ENCODE peak calls at places on chromosomes 11 and 22, in nine cellular contexts. A, V, U, S, H, N, I, X and C are unnamed samples.

GRCh38 chr11:69650832-69651344 is 9.9 kb downstream of the CCND1 start:
- DNase-seq in A (peak; percentile 73), U (no peak), H (no peak), I (no peak), S (peak; percentile 40), N (no peak), X (no peak), V (no peak), C (no peak)

GRCh38 chr11:65320386-65321075 is 5.9 kb downstream of the CDC42EP2 start:
- DNase-seq in S (no peak), A (no peak), I (no peak), V (no peak), U (no peak), H (no peak), N (no peak), X (no peak), C (no peak)

GRCh38 chr11:61969838-61970452 is 2.5 kb upstream of the FTH1 start:
- DNase-seq in A (peak; percentile 73), I (no peak), U (no peak), N (no peak), V (no peak), S (no peak), H (no peak), X (peak; percentile 90), C (peak; percentile 73)

GRCh38 chr11:35389112-35389511 is 30.2 kb downstream of the SLC1A2 start:
- DNase-seq in S (no peak), V (peak; percentile 78), X (no peak), N (no peak), I (no peak), U (no peak), A (no peak), H (no peak), C (no peak)

GRCh38 chr11:20712912-20713311 is 43.5 kb downstream of the NELL1 start:
- DNase-seq in H (no peak), I (no peak), U (no peak), V (no peak), X (no peak), S (no peak), A (no peak), N (no peak), C (no peak)

GRCh38 chr11:102220728-102221467 is 96.4 kb upstream of the BIRC3 start:
- DNase-seq in N (no peak), A (no peak), S (no peak), V (no peak), I (no peak), U (no peak), H (no peak), X (no peak), C (no peak)

GRCh38 chr11:131248588-131248987 is 121.8 kb upstream of the NTM start:
- DNase-seq in A (no peak), U (no peak), I (no peak), H (no peak), N (no peak), S (no peak), V (no peak), X (no peak), C (no peak)

GRCh38 chr11:86551286-86551685 is 121.1 kb downstream of the ME3 start:
- DNase-seq in V (peak; percentile 67), I (no peak), X (peak; percentile 95), S (no peak), U (no peak), A (peak; percentile 29), H (peak; percentile 40), N (peak; percentile 82), C (peak; percentile 81)

GRCh38 chr11:869399-870126 is 26.9 kb downstream of the TSPAN4 start:
- DNase-seq in X (no peak), I (no peak), V (no peak), A (no peak), U (no peak), N (no peak), S (no peak), H (no peak), C (no peak)

GRCh38 chr11:870127-870413 is 27.4 kb downstream of the TSPAN4 start:
- DNase-seq in X (no peak), V (no peak), U (no peak), S (no peak), I (no peak), N (no peak), A (no peak), H (no peak), C (no peak)

GRCh38 chr11:871472-871871 is 28.8 kb downstream of the TSPAN4 start:
- DNase-seq in U (no peak), A (no peak), X (no peak), I (no peak), H (no peak), N (no peak), S (no peak), V (no peak), C (no peak)

GRCh38 chr11:868802-869201 is 26.1 kb downstream of the TSPAN4 start:
- DNase-seq in H (no peak), V (no peak), X (no peak), A (no peak), S (no peak), N (no peak), I (no peak), U (no peak), C (no peak)

DNA sequence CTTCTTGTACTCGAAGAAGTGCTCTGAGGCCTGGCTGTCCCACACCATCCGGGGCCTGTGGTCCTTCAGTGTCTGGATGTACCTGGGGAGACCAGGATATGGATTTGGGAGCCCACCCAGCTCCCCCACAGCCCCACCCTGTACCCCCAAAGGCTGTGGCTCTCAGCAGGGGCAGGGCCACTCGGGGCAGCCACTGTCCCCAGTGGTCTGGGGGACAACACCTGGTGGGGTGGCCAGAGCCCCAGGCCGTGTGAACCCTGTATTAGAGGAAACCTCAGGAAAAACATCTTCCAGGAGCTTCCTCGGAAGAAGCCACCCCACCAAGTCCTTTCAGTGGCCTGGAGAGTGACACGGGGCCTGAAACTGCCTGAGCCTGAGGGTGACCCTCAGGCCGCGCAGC is 27.8 kb downstream of the TSPAN4 start:
- DNase-seq in I (no peak), N (no peak), H (no peak), U (no peak), S (no peak), V (no peak), A (no peak), X (no peak), C (no peak)
- TF ChIP-seq CTCF in I (no peak), N (no peak), H (no peak), U (no peak), S (no peak), V (no peak), A (no peak), X (no peak), C (no peak)

GRCh38 chr11:47185305-47186075 is 744 bp downstream of the PACSIN3 start:
- DNase-seq in H (peak; percentile 86), U (peak; percentile 90), S (peak; percentile 84), X (peak; percentile 43), V (peak; percentile 75), A (peak; percentile 59), I (no peak), N (no peak), C (no peak)

GRCh38 chr11:47188262-47188661 is 2.0 kb upstream of the PACSIN3 start:
- DNase-seq in N (no peak), A (no peak), V (no peak), U (no peak), S (no peak), X (no peak), H (no peak), I (no peak), C (no peak)

GRCh38 chr11:47187723-47188122 is 1.5 kb upstream of the PACSIN3 start:
- DNase-seq in I (no peak), H (no peak), A (no peak), X (no peak), U (no peak), S (no peak), N (no peak), V (peak; percentile 19), C (no peak)

GRCh38 chr11:47186076-47186936 is at the start of gene PACSIN3:
- DNase-seq in I (no peak), U (peak; percentile 78), H (peak; percentile 43), X (peak; percentile 45), S (peak; percentile 70), A (peak; percentile 78), V (peak; percentile 44), N (no peak), C (no peak)

DNA sequence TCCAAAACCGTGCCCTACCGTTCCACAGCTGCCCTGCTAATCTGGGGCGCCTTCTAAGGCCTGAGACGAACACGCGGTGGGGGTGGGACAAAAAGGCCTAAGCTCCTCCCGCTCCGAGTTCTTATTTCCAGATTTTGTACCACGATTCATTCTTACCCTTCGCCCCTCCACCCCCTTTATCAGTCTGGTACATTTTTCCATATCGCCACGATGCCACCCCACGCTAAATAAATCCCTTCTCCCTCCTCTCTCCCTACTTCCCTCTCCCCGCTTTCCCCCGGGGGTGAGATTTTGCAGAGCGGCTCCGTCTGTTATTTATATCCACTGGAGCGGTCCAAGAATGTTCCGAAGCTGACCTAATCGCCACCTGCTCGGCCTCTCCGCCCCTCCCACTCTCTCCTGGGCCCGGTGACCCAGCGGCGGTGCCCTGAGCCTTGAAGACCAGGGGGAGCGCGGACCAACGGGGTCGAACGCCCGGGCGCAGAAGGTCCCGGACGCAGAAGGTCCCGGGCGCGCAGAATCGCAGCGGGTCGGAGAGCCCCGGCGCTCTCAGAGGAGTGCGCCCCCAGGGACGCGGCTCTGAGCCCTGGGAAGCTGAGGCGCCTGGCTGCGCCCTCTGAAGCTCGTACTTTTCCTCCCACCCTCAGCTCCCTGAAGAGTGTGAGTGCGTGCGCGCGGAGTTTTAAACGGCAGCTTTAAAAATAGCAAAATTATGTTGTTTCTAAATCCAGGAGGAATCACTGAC is 875 bp upstream of the PACSIN3 start:
- DNase-seq in N (no peak), A (peak; percentile 90), I (no peak), S (peak; percentile 67), U (peak; percentile 91), X (peak; percentile 44), V (peak; percentile 78), H (peak; percentile 85), C (no peak)
- H3K4me3 ChIP-seq in N (peak overlapping the region; percentile 71), A (peak overlapping the region; percentile 58), I (peak overlapping the region; percentile 30), S (peak overlapping the region; percentile 76), U (peak overlapping the region; percentile 83), X (peak overlapping the region; percentile 41), V (no peak overlapping the region), H (peak overlapping the region; percentile 81), C (peak overlapping the region; percentile 39)

GRCh38 chr22:40241200-40241763 is 63.6 kb downstream of the TNRC6B start:
- DNase-seq in N (no peak), V (no peak), X (no peak), I (no peak), H (no peak), S (no peak), A (no peak), U (no peak), C (no peak)
- TF ChIP-seq CTCF in N (no peak), V (no peak), X (no peak), I (no peak), H (no peak), S (no peak), A (no peak), U (no peak), C (no peak)

DNA sequence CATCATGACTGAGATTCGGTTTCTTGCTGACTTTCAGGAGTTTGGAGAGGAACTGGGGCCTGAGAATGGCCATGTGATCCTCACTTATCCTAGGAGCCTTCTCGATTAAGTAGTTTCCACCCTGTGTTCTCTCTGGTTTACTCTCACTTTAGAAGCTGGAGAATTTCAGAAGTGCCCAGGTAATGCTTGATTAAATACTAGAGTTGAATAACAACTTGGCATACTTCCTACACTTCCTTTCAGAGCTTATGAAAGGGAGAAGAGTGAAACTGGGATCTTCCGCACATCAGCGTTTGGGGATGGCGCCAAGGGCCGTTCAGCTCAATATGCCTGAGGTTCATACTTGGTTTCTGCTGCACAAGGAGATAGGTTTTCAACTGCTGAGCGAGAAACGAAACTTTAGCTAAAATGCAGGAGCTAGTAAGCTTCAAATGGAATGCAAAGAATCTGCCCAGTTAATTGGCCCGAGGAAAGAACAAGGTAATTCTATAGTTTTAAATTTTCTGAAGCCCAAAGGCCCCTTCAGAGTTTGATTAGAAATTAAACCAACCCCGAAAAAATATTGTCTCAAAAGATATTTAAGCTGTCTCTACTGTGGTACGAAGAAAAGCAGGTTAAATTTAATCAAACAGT is 823 bp upstream of the MUC15 start:
- DNase-seq in X (no peak), N (no peak), I (no peak), S (peak; percentile 51), V (no peak), A (no peak), H (no peak), U (no peak), C (no peak)
- H3K4me3 ChIP-seq in X (no peak overlapping the region), N (no peak overlapping the region), I (no peak overlapping the region), S (peak overlapping the region; percentile 12), V (no peak overlapping the region), A (no peak overlapping the region), H (no peak overlapping the region), U (no peak overlapping the region), C (no peak overlapping the region)